ENCODE peak calls at places on chromosomes 5 and 9, in ten cellular contexts. U is left cardiac atrium, W is T-helper 17 cell, P is substantia nigra, M is ACHN, L is foreskin fibroblast, Q is iPS-NIHi11, J is iris pigment epithelial cell, I is brain microvascular endothelial cell, S is T-helper 9 cell. X is an unnamed sample.

GRCh38 chr5:145800181-145800580 is 35.0 kb downstream of the PRELID2 start:
- DNase-seq in S (no peak), W (no peak), Q (no peak), L (no peak), I (no peak), P (no peak), M (no peak), J (no peak), U (no peak), X (no peak)

GRCh38 chr5:72248352-72249032 is 71.5 kb downstream of the MRPS27 start:
- DNase-seq in S (no peak), J (peak; percentile 73), L (peak; percentile 88), U (peak; percentile 57), I (peak; percentile 70), Q (peak; percentile 41), W (no peak), M (peak; percentile 83), P (no peak), X (peak; percentile 45)

GRCh38 chr5:114305402-114306207 is 56.3 kb upstream of the KCNN2 start:
- DNase-seq in M (peak; percentile 19), I (peak; percentile 20), J (peak; percentile 59), L (peak; percentile 31), W (no peak), P (no peak), S (no peak), Q (no peak), U (no peak), X (peak; percentile 8)

GRCh38 chr5:179270581-179271300 is 74.5 kb downstream of the ADAMTS2 start:
- DNase-seq in Q (no peak), S (no peak), I (no peak), U (peak; percentile 42), J (peak; percentile 30), P (no peak), W (no peak), L (peak; percentile 43), M (no peak), X (no peak)

GRCh38 chr5:71891856-71892255 is 172.8 kb downstream of the CARTPT start:
- DNase-seq in J (peak; percentile 62), Q (peak; percentile 38), S (no peak), I (peak; percentile 38), L (no peak), P (no peak), U (peak; percentile 49), M (no peak), W (no peak), X (no peak)

GRCh38 chr5:58447231-58447630 is 12.7 kb downstream of the PLK2 start:
- DNase-seq in W (no peak), P (no peak), S (no peak), U (no peak), Q (no peak), J (peak; percentile 74), I (no peak), M (no peak), L (no peak), X (no peak)

GRCh38 chr5:31355337-31355736 is 161.9 kb downstream of the CDH6 start:
- DNase-seq in L (no peak), J (peak; percentile 12), Q (no peak), I (no peak), M (no peak), S (no peak), W (no peak), P (no peak), U (no peak), X (no peak)

GRCh38 chr9:113988951-113989780 is 88.9 kb downstream of the AMBP start:
- DNase-seq in W (no peak), J (no peak), Q (no peak), M (no peak), S (no peak), I (no peak), P (no peak), L (no peak), U (peak; percentile 71), X (no peak)

GRCh38 chr5:33441241-33441844 is 578 bp downstream of the TARS1 start:
- DNase-seq in I (peak; percentile 76), S (no peak), M (peak; percentile 72), Q (no peak), P (no peak), L (no peak), U (no peak), J (peak; percentile 71), W (no peak), X (peak; percentile 17)

GRCh38 chr5:53161876-53162275 is 52.3 kb upstream of the MOCS2 start:
- DNase-seq in Q (no peak), M (no peak), P (no peak), L (peak; percentile 46), J (peak; percentile 67), I (peak; percentile 57), U (no peak), S (no peak), W (no peak), X (no peak)

GRCh38 chr5:128111818-128112448 is 28.4 kb downstream of the SLC12A2 start:
- DNase-seq in J (peak; percentile 63), I (peak; percentile 59), U (no peak), S (no peak), L (peak; percentile 29), Q (no peak), W (no peak), P (no peak), M (peak; percentile 0), X (no peak)

GRCh38 chr9:15873573-15874177 is 320.8 kb downstream of the CCDC171 start:
- DNase-seq in I (peak; percentile 16), J (peak; percentile 75), L (peak; percentile 40), Q (peak; percentile 22), W (no peak), U (no peak), P (no peak), M (peak; percentile 62), S (no peak), X (peak; percentile 45)

GRCh38 chr5:139862313-139862712 is 66.7 kb downstream of the PSD2 start:
- DNase-seq in Q (no peak), P (no peak), W (no peak), M (no peak), I (peak; percentile 46), S (no peak), L (peak; percentile 10), U (no peak), J (peak; percentile 14), X (no peak)

GRCh38 chr9:98854206-98854756 is 46.8 kb downstream of the GALNT12 start:
- DNase-seq in Q (no peak), L (peak; percentile 36), U (no peak), W (no peak), S (no peak), P (no peak), M (no peak), J (no peak), I (no peak), X (no peak)

GRCh38 chr5:139262414-139263139 is 31.0 kb upstream of the MATR3 start:
- DNase-seq in I (peak; percentile 91), U (peak; percentile 89), Q (peak; percentile 91), J (peak; percentile 91), M (peak; percentile 87), S (peak; percentile 13), W (peak; percentile 38), L (peak; percentile 85), P (no peak), X (peak; percentile 90)

GRCh38 chr9:93599571-93600403 is 23.4 kb downstream of the PHF2 start:
- DNase-seq in L (no peak), S (no peak), U (no peak), I (no peak), J (no peak), W (no peak), M (no peak), P (no peak), Q (no peak), X (no peak)

GRCh38 chr5:34626036-34626435 is 30.1 kb upstream of the RAI14 start:
- DNase-seq in L (peak; percentile 74), U (no peak), J (peak; percentile 98), W (no peak), P (no peak), S (no peak), I (peak; percentile 90), M (no peak), Q (no peak), X (peak; percentile 44)

GRCh38 chr5:1815071-1815786 is 14.0 kb downstream of the NDUFS6 start:
- DNase-seq in Q (no peak), L (no peak), I (no peak), W (peak; percentile 3), M (no peak), P (no peak), S (no peak), J (no peak), U (no peak), X (no peak)

GRCh38 chr5:73747696-73748380 is 121.8 kb downstream of the ARHGEF28 start:
- DNase-seq in S (no peak), J (no peak), P (no peak), L (no peak), W (no peak), U (no peak), Q (no peak), I (no peak), M (no peak), X (no peak)

GRCh38 chr9:15157371-15157770 is 149.6 kb downstream of the TTC39B start:
- DNase-seq in M (no peak), U (no peak), L (peak; percentile 35), I (no peak), P (no peak), Q (no peak), S (no peak), J (peak; percentile 46), W (no peak), X (no peak)

X was measured in NCI-H460.